ENCODE peak calls at places on chromosomes 16 and 17, in four cellular contexts. W is coronary artery, H is HCT116, M is fibroblast of lung. Y is an unnamed sample.

GRCh38 chr16:3513892-3514600 is 13.2 kb downstream of the CLUAP1 start:
- DNase-seq in W (no peak), H (no peak), M (no peak), Y (no peak)

GRCh38 chr16:84040823-84041391 is 1.7 kb downstream of the SLC38A8 start:
- DNase-seq in H (no peak), W (no peak), M (peak; percentile 58), Y (no peak)

GRCh38 chr17:52105601-52106000 is 52.9 kb downstream of the CA10 start:
- DNase-seq in H (no peak), M (no peak), W (no peak), Y (no peak)

GRCh38 chr17:7294614-7295153 is at the start of gene YBX2:
- DNase-seq in W (no peak), H (peak; percentile 48), M (no peak), Y (no peak)

GRCh38 chr17:2749058-2749783 is at the start of gene CCDC92B:
- DNase-seq in H (no peak), W (no peak), M (no peak), Y (no peak)

GRCh38 chr17:78883533-78884131 is 19.4 kb downstream of the CEP295NL start:
- DNase-seq in H (peak; percentile 72), M (peak; percentile 95), W (peak; percentile 94), Y (peak; percentile 93)

GRCh38 chr16:86406056-86406455 is 104.3 kb upstream of the FOXF1 start:
- DNase-seq in H (no peak), M (peak; percentile 71), W (no peak), Y (no peak)

GRCh38 chr17:38875477-38876080 is 5.7 kb downstream of the LASP1 start:
- DNase-seq in H (no peak), W (no peak), M (no peak), Y (no peak)

GRCh38 chr17:76529224-76529642 is 8.3 kb downstream of the CYGB start:
- DNase-seq in W (no peak), M (peak; percentile 69), H (no peak), Y (no peak)

GRCh38 chr16:86763819-86764218 is 185.5 kb downstream of the FOXL1 start:
- DNase-seq in W (no peak), M (no peak), H (no peak), Y (no peak)

GRCh38 chr17:62090868-62091267 is 25.8 kb upstream of the MED13 start:
- DNase-seq in W (no peak), M (no peak), H (no peak), Y (no peak)
- H3K27ac ChIP-seq in W (no peak overlapping the region), M (no peak overlapping the region), H (no peak overlapping the region), Y (no peak overlapping the region)

GRCh38 chr16:87927195-87927562 is 9.2 kb downstream of the CA5A start:
- DNase-seq in H (no peak), W (no peak), M (no peak), Y (no peak)
- TF ChIP-seq CTCF in H (peak; percentile 21), W (no peak), M (no peak), Y (peak; percentile 15)

DNA sequence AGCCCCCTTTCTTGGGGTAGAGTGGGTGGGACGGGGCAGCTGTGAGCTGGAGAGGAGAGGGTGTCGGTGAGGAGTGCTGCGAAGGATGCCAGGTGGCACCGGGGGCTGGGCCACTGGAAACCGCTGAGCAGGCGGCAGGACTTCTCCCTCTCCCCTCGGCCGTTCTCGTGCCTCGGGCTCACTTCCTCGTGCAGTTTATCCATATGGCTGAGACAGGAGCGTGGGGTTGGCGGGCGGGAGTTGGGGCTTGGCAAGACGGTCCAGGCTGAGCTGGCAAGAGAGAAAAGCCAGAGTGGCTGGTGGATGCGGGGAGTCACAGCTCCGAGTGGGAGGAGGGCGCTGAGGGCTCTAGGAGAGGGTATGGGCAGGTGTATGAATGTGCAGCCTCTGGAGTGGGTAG is 8.2 kb downstream of the TBC1D24 start:
- DNase-seq in W (no peak), M (no peak), H (no peak), Y (no peak)
- H3K4me3 ChIP-seq in W (peak overlapping the region; percentile 48), M (peak overlapping the region; percentile 29), H (no peak overlapping the region), Y (peak overlapping the region; percentile 33)

DNA sequence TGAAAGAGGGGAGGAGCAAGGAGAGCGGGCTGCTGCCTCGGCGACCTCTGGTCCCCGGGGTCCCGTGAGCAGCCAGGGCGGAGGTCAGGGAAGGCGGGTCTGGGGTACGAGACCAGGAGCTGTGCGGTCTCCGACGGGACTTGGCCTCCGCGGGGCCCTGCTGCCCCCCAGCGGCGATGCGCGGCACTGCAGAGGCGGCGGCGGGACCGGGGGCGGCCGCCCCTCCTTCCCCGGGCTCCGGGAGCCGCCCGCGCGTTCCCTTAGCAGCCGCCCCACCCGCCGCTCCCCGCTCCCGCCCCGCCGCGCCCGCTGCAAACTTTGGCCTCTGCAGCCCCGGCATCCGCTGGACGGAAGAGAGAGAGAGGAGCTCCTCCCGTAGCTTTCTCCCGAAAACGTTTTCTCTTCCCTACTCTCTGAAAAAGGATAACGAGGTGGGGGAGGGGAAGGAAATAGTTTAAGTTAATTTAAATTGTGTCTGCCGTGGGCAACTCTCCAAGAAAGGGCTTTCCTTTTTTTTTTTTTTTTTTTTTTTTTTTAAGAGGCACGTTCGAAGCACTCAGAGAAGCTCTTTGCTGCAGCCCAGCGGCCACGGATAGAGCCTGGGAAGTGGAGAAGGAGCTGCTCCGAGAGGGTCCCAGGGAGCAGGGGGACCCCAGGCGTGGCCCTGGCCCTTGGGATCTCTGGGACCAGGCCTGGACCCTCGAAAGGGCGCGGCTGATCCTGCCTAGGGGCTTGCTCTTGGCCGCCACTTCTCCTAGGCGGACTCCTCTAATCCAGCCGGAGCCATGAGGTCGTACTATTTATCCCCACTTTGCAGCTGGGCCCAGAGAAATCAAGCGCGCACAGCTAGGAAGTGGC is 43.2 kb downstream of the C16orf82 start:
- DNase-seq in H (no peak), W (peak; percentile 76), M (peak; percentile 49), Y (peak; percentile 18)
- H3K27ac ChIP-seq in H (no peak overlapping the region), W (no peak overlapping the region), M (no peak overlapping the region), Y (no peak overlapping the region)

Y was measured in AG04450.